ENCODE peak calls at places on chromosomes 2 and 18, in ten cellular contexts. E, K, N, V, D, O, S, W, J and C are unnamed samples.

GRCh38 chr2:113178891-113179290 is 5.1 kb downstream of the PSD4 start:
- DNase-seq in J (no peak), O (no peak), N (no peak), D (no peak), E (peak; percentile 73), S (peak; percentile 43), K (peak; percentile 52), V (no peak), W (no peak), C (no peak)

GRCh38 chr2:226427538-226428307 is 371.9 kb downstream of the IRS1 start:
- DNase-seq in O (no peak), N (no peak), W (no peak), J (no peak), K (no peak), S (peak; percentile 70), E (no peak), D (peak; percentile 97), V (no peak), C (no peak)

GRCh38 chr2:238709961-238710360 is 137.9 kb upstream of the TWIST2 start:
- DNase-seq in D (peak; percentile 24), S (no peak), O (no peak), K (no peak), E (no peak), N (no peak), J (no peak), V (no peak), W (no peak), C (no peak)

GRCh38 chr2:77046339-77046738 is 475.8 kb downstream of the LRRTM4 start:
- DNase-seq in J (no peak), K (no peak), N (no peak), D (no peak), W (no peak), S (no peak), V (no peak), E (no peak), O (no peak), C (no peak)

GRCh38 chr2:10527585-10527984 is 79.5 kb upstream of the ODC1 start:
- DNase-seq in K (no peak), N (no peak), E (no peak), D (no peak), W (peak; percentile 9), J (no peak), O (no peak), V (no peak), S (no peak), C (no peak)

GRCh38 chr2:60486067-60486466 is 67.4 kb downstream of the BCL11A start:
- DNase-seq in K (no peak), W (no peak), S (no peak), O (no peak), E (no peak), N (no peak), D (no peak), V (no peak), J (no peak), C (no peak)

GRCh38 chr2:229392214-229392613 is 121.1 kb upstream of the PID1 start:
- DNase-seq in E (no peak), J (no peak), O (no peak), K (no peak), S (no peak), V (no peak), D (no peak), N (no peak), W (no peak), C (no peak)

GRCh38 chr18:76347341-76347740 is 147.7 kb downstream of the ZNF516 start:
- DNase-seq in N (no peak), S (no peak), K (no peak), J (no peak), E (no peak), V (no peak), W (no peak), D (no peak), O (no peak), C (no peak)

GRCh38 chr2:73291093-73291460 is 2.3 kb downstream of the EGR4 start:
- DNase-seq in S (peak; percentile 78), W (no peak), O (peak; percentile 77), D (peak; percentile 46), N (peak; percentile 68), V (peak; percentile 34), J (peak; percentile 93), K (peak; percentile 71), E (peak; percentile 83), C (no peak)

GRCh38 chr18:10851824-10852225 is 297.5 kb downstream of the PIEZO2 start:
- DNase-seq in J (no peak), W (no peak), O (no peak), V (no peak), D (peak; percentile 81), S (peak; percentile 50), K (no peak), E (no peak), N (peak; percentile 33), C (no peak)

GRCh38 chr18:58997811-58998337 is 133.2 kb downstream of the ZNF532 start:
- DNase-seq in N (no peak), J (no peak), S (no peak), V (no peak), D (peak; percentile 88), W (no peak), K (no peak), O (peak; percentile 53), E (no peak), C (peak; percentile 25)